ENCODE peak calls at places on chromosomes 4 and X, in five cellular contexts. M, H, F, P and B are unnamed samples.

GRCh38 chrX:136647969-136648368 is at the start of gene CD40LG:
- DNase-seq in M (no peak), H (no peak), F (no peak), P (no peak), B (no peak)

GRCh38 chr4:154984148-154984547 is 203.1 kb downstream of the RBM46 start:
- DNase-seq in M (no peak), H (no peak), F (no peak), P (no peak), B (no peak)

GRCh38 chr4:7067147-7067522 is 729 bp downstream of the GRPEL1 start:
- DNase-seq in M (peak; percentile 51), H (peak; percentile 89), F (peak; percentile 94), P (no peak), B (no peak)

GRCh38 chr4:77586953-77587383 is 18.7 kb upstream of the CXCL13 start:
- DNase-seq in M (no peak), H (no peak), F (no peak), P (no peak), B (no peak)

GRCh38 chr4:48195853-48196252 is 61.8 kb upstream of the TXK start:
- DNase-seq in M (no peak), H (no peak), F (no peak), P (no peak), B (no peak)

GRCh38 chrX:43002526-43003203 is 224.7 kb upstream of the PPP1R2C start:
- DNase-seq in M (no peak), H (no peak), F (no peak), P (no peak), B (no peak)

GRCh38 chr4:113026556-113026955 is 22.9 kb upstream of the ANK2 start:
- DNase-seq in M (no peak), H (no peak), F (no peak), P (no peak), B (no peak)

GRCh38 chrX:23981222-23981621 is 45.8 kb downstream of the KLHL15 start:
- DNase-seq in M (no peak), H (no peak), F (no peak), P (no peak), B (peak; percentile 37)

GRCh38 chr4:1347410-1347864 is 429 bp downstream of the UVSSA start:
- DNase-seq in M (peak; percentile 72), H (peak; percentile 92), F (peak; percentile 93), P (peak; percentile 82), B (no peak)

GRCh38 chr4:86092684-86093083 is 267.2 kb downstream of the MAPK10 start:
- DNase-seq in M (no peak), H (no peak), F (no peak), P (peak; percentile 81), B (no peak)

GRCh38 chr4:785332-786073 is 40.4 kb downstream of the CPLX1 start:
- DNase-seq in M (no peak), H (peak; percentile 77), F (no peak), P (no peak), B (peak; percentile 44)

GRCh38 chrX:153946910-153947769 is 2.7 kb upstream of the RENBP start:
- DNase-seq in M (peak; percentile 82), H (peak; percentile 90), F (peak; percentile 86), P (peak; percentile 68), B (peak; percentile 85)

GRCh38 chr4:113725963-113726362 is 35.6 kb downstream of the CAMK2D start:
- DNase-seq in M (no peak), H (no peak), F (no peak), P (no peak), B (no peak)

GRCh38 chrX:2427147-2427546 is 73.6 kb downstream of the DHRSX start:
- DNase-seq in M (no peak), H (no peak), F (no peak), P (no peak), B (no peak)

GRCh38 chr4:168337550-168337940 is 19.0 kb upstream of the DDX60 start:
- DNase-seq in M (no peak), H (no peak), F (no peak), P (peak; percentile 39), B (no peak)

GRCh38 chr4:71293705-71294104 is 45.1 kb upstream of the SLC4A4 start:
- DNase-seq in M (no peak), H (no peak), F (no peak), P (peak; percentile 93), B (no peak)

GRCh38 chrX:13990126-13990525 is 39.6 kb downstream of the GEMIN8 start:
- DNase-seq in M (no peak), H (no peak), F (no peak), P (no peak), B (no peak)
- H3K27me3 ChIP-seq in M (no peaks in the 10 kb centered on the region), H (no peaks in the 10 kb centered on the region), F (no peaks in the 10 kb centered on the region), P (peaks cover 18% of the 10 kb centered on the region), B (no peaks in the 10 kb centered on the region)

DNA sequence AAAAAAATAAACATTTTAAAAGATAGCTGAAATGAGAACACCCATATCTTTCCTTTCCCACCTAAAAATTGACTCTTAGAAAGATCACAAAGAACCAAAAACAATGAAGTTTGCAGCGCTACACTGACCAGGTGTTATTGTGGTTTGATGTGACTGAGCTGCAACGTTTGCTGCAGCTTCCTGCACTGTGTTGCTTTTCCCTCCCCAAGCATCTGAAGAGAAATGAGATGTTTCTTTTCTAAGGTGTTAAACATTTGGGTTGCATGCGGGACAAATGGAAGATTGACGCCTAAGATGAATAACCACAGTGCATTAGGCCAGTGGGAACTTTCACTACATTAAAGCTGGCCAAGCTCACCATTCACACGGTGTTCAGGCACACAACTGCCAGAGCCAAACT is 8.9 kb downstream of the LEF1 start:
- DNase-seq in M (no peak), H (no peak), F (no peak), P (no peak), B (no peak)
- H3K27me3 ChIP-seq in M (no peaks in the 10 kb centered on the region), H (peaks cover 2% of the 10 kb centered on the region), F (no peaks in the 10 kb centered on the region), P (peaks cover 7% of the 10 kb centered on the region), B (peaks cover 91% of the 10 kb centered on the region)

GRCh38 chrX:130694983-130695382 is 208.0 kb downstream of the ENOX2 start:
- DNase-seq in M (no peak), H (no peak), F (no peak), P (no peak), B (no peak)

GRCh38 chrX:130688360-130688759 is 214.6 kb downstream of the ENOX2 start:
- DNase-seq in M (no peak), H (no peak), F (no peak), P (no peak), B (no peak)

GRCh38 chrX:130695931-130696330 is 207.1 kb downstream of the ENOX2 start:
- DNase-seq in M (no peak), H (no peak), F (no peak), P (no peak), B (no peak)

GRCh38 chrX:130696542-130696941 is 206.5 kb downstream of the ENOX2 start:
- DNase-seq in M (no peak), H (no peak), F (no peak), P (no peak), B (no peak)

DNA sequence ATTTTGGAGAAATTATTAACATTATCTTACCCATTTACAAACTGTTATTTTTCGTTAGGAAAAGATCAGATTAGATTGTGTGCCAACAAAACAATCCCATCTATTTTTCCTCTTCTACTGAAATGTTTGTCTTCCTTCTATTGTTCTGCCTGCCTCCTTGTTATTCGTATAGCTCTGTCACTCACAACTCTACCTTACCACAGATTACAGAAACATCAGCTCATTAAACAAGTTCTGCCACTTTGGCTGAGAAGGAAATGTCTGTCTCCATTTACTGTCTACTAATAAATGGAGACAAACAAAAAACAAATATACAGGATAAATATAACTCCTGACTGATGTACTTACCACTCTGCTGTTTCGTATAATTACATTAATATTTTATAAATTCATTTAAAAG is 211.4 kb downstream of the ENOX2 start:
- DNase-seq in M (no peak), H (no peak), F (no peak), P (no peak), B (no peak)
- H3K27me3 ChIP-seq in M (no peaks in the 10 kb centered on the region), H (no peaks in the 10 kb centered on the region), F (no peaks in the 10 kb centered on the region), P (no peaks in the 10 kb centered on the region), B (no peaks in the 10 kb centered on the region)

GRCh38 chrX:135536883-135537282 is 16.4 kb downstream of the INTS6L start:
- DNase-seq in M (no peak), H (no peak), F (no peak), P (no peak), B (no peak)
- H3K27me3 ChIP-seq in M (no peaks in the 10 kb centered on the region), H (no peaks in the 10 kb centered on the region), F (no peaks in the 10 kb centered on the region), P (no peaks in the 10 kb centered on the region), B (no peaks in the 10 kb centered on the region)

GRCh38 chr4:4856071-4857000 is 3.1 kb upstream of the MSX1 start:
- DNase-seq in M (no peak), H (no peak), F (no peak), P (no peak), B (peak; percentile 75)

GRCh38 chr4:4857001-4857808 is 2.3 kb upstream of the MSX1 start:
- DNase-seq in M (no peak), H (no peak), F (no peak), P (no peak), B (no peak)

GRCh38 chr4:4859010-4859798 is at the start of gene MSX1:
- DNase-seq in M (peak; percentile 87), H (peak; percentile 95), F (peak; percentile 92), P (peak; percentile 75), B (peak; percentile 96)

GRCh38 chr4:4858527-4858926 is 938 bp upstream of the MSX1 start:
- DNase-seq in M (no peak), H (no peak), F (no peak), P (no peak), B (peak; percentile 41)

GRCh38 chr4:4857809-4858508 is 1.5 kb upstream of the MSX1 start:
- DNase-seq in M (no peak), H (no peak), F (no peak), P (no peak), B (peak; percentile 84)
- H3K27me3 ChIP-seq in M (peaks cover 61% of the 10 kb centered on the region), H (no peaks in the 10 kb centered on the region), F (peaks cover 52% of the 10 kb centered on the region), P (peaks cover 41% of the 10 kb centered on the region), B (peaks cover 99% of the 10 kb centered on the region)

GRCh38 chrX:49122499-49122898 is 1.0 kb downstream of the GPKOW start:
- DNase-seq in M (no peak), H (no peak), F (no peak), P (no peak), B (no peak)
- H3K27me3 ChIP-seq in M (no peaks in the 10 kb centered on the region), H (no peaks in the 10 kb centered on the region), F (no peaks in the 10 kb centered on the region), P (no peaks in the 10 kb centered on the region), B (no peaks in the 10 kb centered on the region)

GRCh38 chr4:140707325-140707724 is 48.9 kb downstream of the TBC1D9 start:
- DNase-seq in M (no peak), H (no peak), F (no peak), P (no peak), B (no peak)
- H3K27me3 ChIP-seq in M (no peaks in the 10 kb centered on the region), H (no peaks in the 10 kb centered on the region), F (no peaks in the 10 kb centered on the region), P (no peaks in the 10 kb centered on the region), B (no peaks in the 10 kb centered on the region)

GRCh38 chr4:8869002-8869878 is 2.4 kb downstream of the HMX1 start:
- DNase-seq in M (no peak), H (no peak), F (no peak), P (no peak), B (no peak)
- H3K27me3 ChIP-seq in M (peaks cover 51% of the 10 kb centered on the region), H (no peaks in the 10 kb centered on the region), F (peaks cover 83% of the 10 kb centered on the region), P (peaks cover 84% of the 10 kb centered on the region), B (peaks cover 100% of the 10 kb centered on the region)

GRCh38 chrX:123230798-123231197 is 46.7 kb downstream of the GRIA3 start:
- DNase-seq in M (no peak), H (no peak), F (no peak), P (no peak), B (peak; percentile 30)
- H3K27me3 ChIP-seq in M (no peaks in the 10 kb centered on the region), H (no peaks in the 10 kb centered on the region), F (peaks cover under 1% of the 10 kb centered on the region), P (no peaks in the 10 kb centered on the region), B (no peaks in the 10 kb centered on the region)

GRCh38 chrX:66638591-66639500 is at the start of gene EDA2R:
- DNase-seq in M (no peak), H (peak; percentile 74), F (peak; percentile 73), P (peak; percentile 87), B (peak; percentile 83)
- H3K27me3 ChIP-seq in M (no peaks in the 10 kb centered on the region), H (no peaks in the 10 kb centered on the region), F (no peaks in the 10 kb centered on the region), P (no peaks in the 10 kb centered on the region), B (no peaks in the 10 kb centered on the region)